ENCODE peak calls at places on chromosomes 5 and 9, in six cellular contexts. H is K562, J is A549, L is HepG2, B is WTC11, F is H1. P is an unnamed sample.
A peak's percentile ranks its signal among the peaks of the same experiment; 100 is the strongest.

GRCh38 chr9:137293094-137293481 is 9.0 kb downstream of the NRARP start:
- DNase-seq in J (no peak), F (no peak), H (no peak), L (no peak), B (peak; percentile 32), P (no peak)

GRCh38 chr9:114446036-114446435 is 58.3 kb upstream of the AKNA start:
- DNase-seq in J (no peak), L (no peak), B (no peak), F (no peak), H (no peak), P (peak; percentile 63)

GRCh38 chr9:132163457-132163875 is 1.6 kb downstream of the NTNG2 start:
- DNase-seq in L (no peak), H (no peak), F (no peak), B (no peak), J (no peak), P (peak; percentile 9)

GRCh38 chr5:162274684-162275083 is 207.1 kb downstream of the GABRG2 start:
- DNase-seq in H (no peak), J (no peak), F (peak; percentile 31), L (no peak), B (peak; percentile 40), P (no peak)

GRCh38 chr9:122001491-122002201 is 91.5 kb downstream of the TTLL11 start:
- DNase-seq in H (no peak), B (no peak), J (peak; percentile 30), F (no peak), L (no peak), P (no peak)

GRCh38 chr5:73312146-73312871 is 136.3 kb downstream of the FOXD1 start:
- DNase-seq in J (peak; percentile 25), L (no peak), B (peak; percentile 37), H (peak; percentile 39), F (no peak), P (no peak)

GRCh38 chr9:91163773-91164471 is 197.8 kb downstream of the AUH start:
- DNase-seq in J (no peak), B (no peak), H (no peak), L (no peak), F (no peak), P (no peak)

GRCh38 chr9:129400971-129401622 is 219.8 kb downstream of the C9orf50 start:
- DNase-seq in L (no peak), B (no peak), H (no peak), F (no peak), J (no peak), P (no peak)

GRCh38 chr9:114226289-114227055 is 71.1 kb downstream of the COL27A1 start:
- DNase-seq in F (no peak), H (no peak), L (no peak), J (no peak), B (no peak), P (no peak)

GRCh38 chr5:127343313-127343712 is 52.7 kb downstream of the MEGF10 start:
- DNase-seq in B (no peak), L (no peak), H (no peak), J (no peak), F (no peak), P (no peak)

GRCh38 chr9:30913331-30913730 is 1471.1 kb upstream of the ACO1 start:
- DNase-seq in B (peak; percentile 42), L (no peak), H (no peak), J (no peak), F (peak; percentile 31), P (no peak)

GRCh38 chr5:122262107-122262506 is 49.9 kb upstream of the SNCAIP start:
- DNase-seq in L (no peak), F (no peak), J (no peak), H (no peak), B (no peak), P (no peak)

GRCh38 chr5:142239394-142240159 is 85.2 kb downstream of the SPRY4 start:
- DNase-seq in L (no peak), J (no peak), B (no peak), H (no peak), F (no peak), P (no peak)

GRCh38 chr9:22060831-22061383 is 51.8 kb upstream of the CDKN2B start:
- DNase-seq in H (no peak), L (no peak), J (no peak), F (no peak), B (no peak), P (no peak)

GRCh38 chr5:132272341-132273210 is 15.1 kb downstream of the PDLIM4 start:
- DNase-seq in L (peak; percentile 38), B (peak; percentile 89), H (peak; percentile 85), J (peak; percentile 58), F (no peak), P (peak; percentile 70)

GRCh38 chr9:137506702-137507171 is 43.5 kb downstream of the PNPLA7 start:
- DNase-seq in J (no peak), L (no peak), F (no peak), H (no peak), B (no peak), P (no peak)

GRCh38 chr5:37075399-37075950 is 173.7 kb downstream of the CPLANE1 start:
- DNase-seq in B (no peak), H (no peak), L (no peak), F (no peak), J (no peak), P (no peak)

GRCh38 chr9:108383801-108384200 is 472.0 kb downstream of the ACTL7B start:
- DNase-seq in B (no peak), F (no peak), H (no peak), J (no peak), L (no peak), P (no peak)

GRCh38 chr9:108377382-108377781 is 478.4 kb downstream of the ACTL7B start:
- DNase-seq in F (no peak), H (no peak), B (no peak), J (no peak), L (no peak), P (no peak)

GRCh38 chr9:108382267-108382666 is 473.5 kb downstream of the ACTL7B start:
- DNase-seq in B (no peak), F (no peak), J (no peak), H (no peak), L (no peak), P (no peak)

GRCh38 chr9:108374606-108375005 is 481.2 kb downstream of the ACTL7B start:
- DNase-seq in B (no peak), H (no peak), J (no peak), L (no peak), F (no peak), P (no peak)

GRCh38 chr9:108377881-108378280 is 477.9 kb downstream of the ACTL7B start:
- DNase-seq in J (no peak), F (no peak), B (no peak), L (no peak), H (no peak), P (no peak)
- TF ChIP-seq JUN in J (no peak), F (no peak), B (no peak), L (no peak), H (no peak), P (no peak)

GRCh38 chr5:157538311-157538710 is 37.3 kb downstream of the ADAM19 start:
- DNase-seq in B (no peak), F (no peak), H (no peak), L (no peak), J (no peak), P (no peak)

GRCh38 chr5:157540707-157541451 is 34.7 kb downstream of the ADAM19 start:
- DNase-seq in H (peak; percentile 16), J (no peak), B (no peak), L (no peak), F (no peak), P (peak; percentile 79)

GRCh38 chr5:157541452-157542118 is 34.0 kb downstream of the ADAM19 start:
- DNase-seq in B (no peak), F (no peak), J (no peak), H (no peak), L (no peak), P (no peak)

GRCh38 chr5:157539623-157540022 is 36.0 kb downstream of the ADAM19 start:
- DNase-seq in L (no peak), B (no peak), H (no peak), F (no peak), J (no peak), P (no peak)

DNA sequence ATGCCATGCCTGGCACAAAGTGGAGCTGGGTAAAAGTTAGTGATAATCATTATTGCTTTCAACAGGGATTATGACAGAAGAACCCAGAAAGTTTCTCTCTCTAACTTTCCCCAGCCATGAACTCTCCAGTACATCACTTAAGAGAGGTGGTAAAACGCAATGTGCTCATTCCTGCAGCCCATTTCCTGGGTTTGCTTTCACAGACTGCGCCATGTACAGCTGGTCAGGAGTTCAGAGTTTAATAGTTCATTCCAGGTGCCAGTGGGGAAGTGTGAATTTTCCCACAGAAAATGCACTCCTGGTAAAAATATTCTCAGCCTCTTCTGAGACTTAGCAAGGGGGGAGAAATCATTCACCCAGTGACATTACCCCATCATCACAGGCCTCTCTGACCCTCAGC is 35.5 kb downstream of the ADAM19 start:
- DNase-seq in H (no peak), B (no peak), L (no peak), F (no peak), J (no peak), P (peak; percentile 12)
- TF ChIP-seq JUN in H (no peak), B (no peak), L (no peak), F (no peak), J (no peak), P (no peak)

DNA sequence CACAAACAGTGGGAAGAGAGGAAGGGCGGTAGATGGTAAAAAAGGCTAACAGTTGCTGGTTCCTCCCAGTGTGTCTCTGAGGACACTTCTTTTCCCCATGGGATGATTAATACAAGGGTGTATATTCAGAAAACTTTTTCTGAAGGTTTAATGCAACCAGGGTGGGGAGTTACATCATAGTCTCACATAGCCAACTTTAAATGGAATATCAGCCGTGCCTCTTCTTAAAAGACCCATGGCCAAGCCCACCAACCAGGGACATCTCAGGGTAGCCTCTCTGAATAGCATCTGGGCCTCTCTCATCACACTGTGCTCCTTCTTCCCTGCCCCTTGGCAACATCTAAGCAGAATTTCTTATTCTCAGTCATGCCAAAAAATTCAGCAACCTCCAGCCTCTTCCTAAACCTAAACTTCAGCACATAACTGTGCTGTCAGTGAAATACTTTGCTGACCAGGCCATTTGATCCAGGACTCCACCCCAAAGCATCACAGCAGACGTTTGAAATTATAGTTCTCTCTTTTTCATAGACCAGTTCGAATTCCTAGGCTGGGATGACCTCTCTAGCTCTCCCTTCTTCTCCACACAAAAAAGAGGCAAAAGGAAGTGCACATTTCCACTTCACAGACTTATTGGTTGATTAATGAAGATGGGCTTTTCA is 85.3 kb upstream of the RAI14 start:
- DNase-seq in L (no peak), H (no peak), F (no peak), B (no peak), J (no peak), P (no peak)
- TF ChIP-seq JUN in L (no peak), H (no peak), F (no peak), B (no peak), J (no peak), P (no peak)

GRCh38 chr9:37622462-37622861 is 28.3 kb upstream of the FRMPD1 start:
- DNase-seq in F (no peak), J (no peak), L (no peak), H (no peak), B (no peak), P (no peak)
- TF ChIP-seq JUN in F (no peak), J (no peak), L (no peak), H (no peak), B (no peak), P (no peak)

GRCh38 chr5:35096209-35096608 is 48.5 kb upstream of the AGXT2 start:
- DNase-seq in H (no peak), L (no peak), F (no peak), B (no peak), J (no peak), P (no peak)
- TF ChIP-seq JUN in H (no peak), L (no peak), F (no peak), B (no peak), J (no peak), P (no peak)

GRCh38 chr5:124492444-124493224 is 253.8 kb downstream of the ZNF608 start:
- DNase-seq in F (no peak), J (no peak), L (no peak), H (no peak), B (no peak), P (no peak)
- TF ChIP-seq JUN in F (no peak), J (no peak), L (no peak), H (no peak), B (no peak), P (no peak)

P was measured in endothelial cell of umbilical vein.